ENCODE peak calls at places on chromosomes 5 and 9, in nine cellular contexts. F is upper lobe of left lung, Q is A549, J is Peyer's patch, G is kidney, W is right atrium auricular region, B is left ventricle myocardium inferior, K is psoas muscle, E is lower lobe of right lung. D is an unnamed sample.

GRCh38 chr9:19286634-19287188 is 56.2 kb downstream of the DENND4C start:
- DNase-seq in G (no peak), Q (peak), F (no peak), E (no peak), K (no peak), J (peak), W (no peak), B (no peak), D (peak)

GRCh38 chr5:149060325-149060724 is 2.5 kb downstream of the SH3TC2 start:
- DNase-seq in K (no peak), G (no peak), J (peak), F (no peak), Q (no peak), W (no peak), B (peak), E (no peak), D (peak)

GRCh38 chr5:82975396-82975795 is 101.8 kb downstream of the TMEM167A start:
- DNase-seq in Q (no peak), E (no peak), B (no peak), G (no peak), F (no peak), J (no peak), K (no peak), W (no peak), D (no peak)

GRCh38 chr9:129640871-129641750 is 840 bp downstream of the ASB6 start:
- DNase-seq in K (no peak), F (no peak), W (no peak), Q (no peak), B (no peak), J (no peak), G (peak), E (no peak), D (no peak)

GRCh38 chr5:5585751-5586341 is 163.4 kb downstream of the ICE1 start:
- DNase-seq in B (no peak), F (no peak), Q (no peak), K (no peak), J (no peak), E (no peak), G (no peak), W (no peak), D (no peak)

GRCh38 chr5:72472031-72472430 is 35.2 kb downstream of the ZNF366 start:
- DNase-seq in G (no peak), W (no peak), B (no peak), Q (no peak), F (no peak), K (no peak), J (no peak), E (no peak), D (no peak)

GRCh38 chr5:136295914-136296313 is 69.4 kb downstream of the TRPC7 start:
- DNase-seq in K (no peak), J (no peak), B (no peak), G (no peak), E (no peak), F (no peak), W (no peak), Q (no peak), D (no peak)

GRCh38 chr5:66876266-66876807 is 280.1 kb downstream of the MAST4 start:
- DNase-seq in F (no peak), K (no peak), J (no peak), B (no peak), E (no peak), W (no peak), Q (no peak), G (no peak), D (no peak)

GRCh38 chr9:126587187-126588185 is 26.2 kb upstream of the LMX1B start:
- DNase-seq in J (no peak), G (no peak), E (peak), B (peak), W (peak), Q (no peak), K (no peak), F (peak), D (no peak)

GRCh38 chr5:119323630-119324000 is 32.2 kb upstream of the TNFAIP8 start:
- DNase-seq in E (no peak), Q (no peak), G (no peak), F (no peak), B (no peak), J (no peak), K (no peak), W (no peak), D (no peak)

GRCh38 chr5:158522001-158522400 is 577.7 kb downstream of the EBF1 start:
- DNase-seq in K (no peak), E (no peak), W (no peak), Q (no peak), B (no peak), F (no peak), J (no peak), G (no peak), D (no peak)

GRCh38 chr5:72067682-72068470 is 39.4 kb upstream of the MAP1B start:
- DNase-seq in G (no peak), B (no peak), J (no peak), K (no peak), E (no peak), Q (peak), F (no peak), W (no peak), D (no peak)

GRCh38 chr5:55324815-55325418 is 17.1 kb downstream of the MTREX start:
- DNase-seq in G (no peak), B (no peak), Q (peak), K (no peak), J (no peak), E (no peak), W (no peak), F (no peak), D (no peak)

GRCh38 chr5:64682608-64683007 is 7.7 kb upstream of the SHISAL2B start:
- DNase-seq in F (no peak), E (no peak), G (no peak), Q (no peak), W (no peak), K (no peak), J (no peak), B (no peak), D (no peak)

GRCh38 chr5:140038373-140038957 is 4.6 kb downstream of the NRG2 start:
- DNase-seq in E (no peak), Q (no peak), G (no peak), J (no peak), W (no peak), F (no peak), B (no peak), K (no peak), D (no peak)

GRCh38 chr5:157602505-157602904 is 26.9 kb upstream of the ADAM19 start:
- DNase-seq in Q (no peak), G (no peak), W (no peak), K (no peak), E (no peak), B (no peak), F (no peak), J (peak), D (no peak)

GRCh38 chr9:4324513-4324912 is 24.6 kb upstream of the GLIS3 start:
- DNase-seq in E (no peak), K (no peak), Q (no peak), W (no peak), B (no peak), G (no peak), J (no peak), F (no peak), D (no peak)

GRCh38 chr5:115179959-115180709 is 10.4 kb upstream of the TRIM36 start:
- DNase-seq in Q (peak), B (no peak), W (no peak), J (peak), G (peak), F (peak), K (peak), E (no peak), D (peak)

GRCh38 chr9:21684831-21685362 is 117.5 kb upstream of the MTAP start:
- DNase-seq in F (no peak), K (no peak), B (no peak), E (no peak), G (no peak), W (no peak), J (no peak), Q (peak), D (no peak)

GRCh38 chr9:127548352-127548878 is 63.7 kb upstream of the STXBP1 start:
- DNase-seq in K (no peak), W (no peak), B (no peak), Q (no peak), F (no peak), J (no peak), G (no peak), E (no peak), D (no peak)

GRCh38 chr9:101601904-101602765 is 7.4 kb upstream of the PPP3R2 start:
- DNase-seq in F (no peak), W (no peak), B (no peak), G (no peak), Q (peak), E (no peak), K (no peak), J (peak), D (peak)

GRCh38 chr5:18745988-18746615 is 1111.8 kb downstream of the TAF11L14 start:
- DNase-seq in W (no peak), B (no peak), J (peak), Q (peak), E (no peak), F (no peak), K (no peak), G (no peak), D (peak)

GRCh38 chr5:139638090-139638735 is 9.9 kb upstream of the CXXC5 start:
- DNase-seq in E (peak), Q (no peak), B (peak), G (peak), K (peak), W (peak), F (peak), J (peak), D (peak)

GRCh38 chr5:174454464-174454863 is 269.9 kb upstream of the MSX2 start:
- DNase-seq in B (no peak), W (no peak), F (no peak), K (no peak), G (no peak), J (no peak), E (no peak), Q (no peak), D (no peak)

GRCh38 chr9:95075700-95076099 is 241.8 kb downstream of the FANCC start:
- DNase-seq in W (peak), J (no peak), F (no peak), Q (no peak), G (no peak), E (no peak), B (no peak), K (no peak), D (no peak)

GRCh38 chr9:24059651-24060050 is 233.6 kb upstream of the ELAVL2 start:
- DNase-seq in K (no peak), F (no peak), Q (no peak), G (no peak), J (no peak), W (no peak), E (no peak), B (no peak), D (no peak)

GRCh38 chr5:143605403-143606005 is 202.0 kb upstream of the NR3C1 start:
- DNase-seq in F (no peak), J (peak), E (no peak), K (no peak), B (no peak), W (no peak), Q (no peak), G (no peak), D (peak)

GRCh38 chr5:133980652-133981051 is 12.2 kb upstream of the C5orf15 start:
- DNase-seq in E (no peak), B (no peak), G (no peak), F (no peak), W (no peak), K (peak), J (no peak), Q (no peak), D (no peak)

GRCh38 chr5:137146402-137146889 is 352.7 kb downstream of the SPOCK1 start:
- DNase-seq in J (no peak), W (peak), G (no peak), E (no peak), K (peak), Q (peak), B (no peak), F (no peak), D (no peak)

GRCh38 chr9:129796029-129796910 is 6.7 kb upstream of the TOR1B start:
- DNase-seq in E (no peak), Q (no peak), J (no peak), K (no peak), W (no peak), F (no peak), G (no peak), B (no peak), D (no peak)

GRCh38 chr5:142110988-142111687 is 2.6 kb downstream of the NDFIP1 start:
- DNase-seq in Q (no peak), B (no peak), K (no peak), E (no peak), J (no peak), W (no peak), F (no peak), G (no peak), D (no peak)

GRCh38 chr9:70263421-70263820 is 4.6 kb downstream of the SMC5 start:
- DNase-seq in Q (no peak), J (no peak), B (no peak), W (no peak), K (no peak), E (no peak), F (no peak), G (no peak), D (no peak)

GRCh38 chr9:89975586-89975985 is 370.8 kb downstream of the GADD45G start:
- DNase-seq in G (no peak), B (no peak), F (no peak), Q (no peak), K (no peak), E (no peak), W (no peak), J (no peak), D (no peak)

GRCh38 chr5:174801798-174802197 is 77.4 kb downstream of the MSX2 start:
- DNase-seq in B (no peak), Q (no peak), J (no peak), K (no peak), F (no peak), G (no peak), W (no peak), E (no peak), D (no peak)

GRCh38 chr9:93130861-93131481 is 3.1 kb downstream of the NINJ1 start:
- DNase-seq in B (peak), F (peak), K (peak), G (no peak), Q (no peak), W (no peak), J (no peak), E (no peak), D (no peak)

GRCh38 chr5:149367972-149368645 is 10.3 kb downstream of the PCYOX1L start:
- DNase-seq in W (no peak), Q (no peak), J (no peak), B (no peak), E (no peak), K (no peak), G (no peak), F (no peak), D (no peak)

GRCh38 chr9:35267716-35268115 is 105.9 kb downstream of the UNC13B start:
- DNase-seq in J (no peak), G (no peak), K (no peak), B (no peak), Q (no peak), W (no peak), E (no peak), F (no peak), D (no peak)

GRCh38 chr5:139667001-139667729 is 19.0 kb downstream of the CXXC5 start:
- DNase-seq in Q (no peak), F (no peak), J (no peak), G (no peak), K (no peak), B (no peak), W (no peak), E (no peak), D (no peak)

DNA sequence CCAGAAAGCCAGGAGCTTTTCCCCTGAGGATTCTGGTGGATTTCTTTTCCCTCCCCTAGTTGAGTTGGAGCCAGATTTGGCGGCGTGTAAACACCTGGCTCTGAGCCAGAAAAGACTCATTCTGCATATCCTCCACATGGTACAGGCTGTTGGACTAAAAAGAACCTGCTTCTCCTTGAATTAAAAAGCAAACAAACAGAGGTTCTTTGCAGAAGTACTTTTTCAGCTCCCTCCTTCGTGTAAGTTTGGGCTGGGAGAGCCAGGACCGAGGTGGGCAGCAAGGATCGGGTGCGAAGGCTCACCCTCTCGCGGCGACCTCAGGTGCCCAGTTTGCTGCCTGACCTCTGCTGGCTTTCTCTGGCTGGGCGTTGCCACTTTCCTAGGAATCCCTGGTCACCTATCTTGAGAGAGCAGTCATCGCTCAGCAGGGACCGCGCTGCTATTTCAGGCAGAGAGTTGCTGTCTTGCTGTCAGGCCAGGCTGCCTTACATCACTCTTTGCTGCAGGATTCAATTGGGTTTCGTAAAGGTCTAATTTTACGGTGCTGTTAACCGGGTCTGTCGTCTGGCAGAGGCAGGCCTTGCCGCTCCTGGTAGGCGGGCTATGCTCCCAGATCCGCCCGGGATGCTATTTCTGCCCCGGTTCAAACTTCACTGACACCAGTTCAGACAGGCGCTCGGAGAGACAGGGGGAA is 3.2 kb downstream of the PAPPA start:
- DNase-seq in K (peak), W (peak), Q (peak), B (peak), F (peak), J (peak), E (no peak), G (peak), D (peak)
- H3K27ac ChIP-seq in K (peak), W (peak), Q (peak), B (peak), F (peak), J (peak), E (peak), G (peak), D (peak)

GRCh38 chr5:145903113-145903512 is 30.3 kb upstream of the GRXCR2 start:
- DNase-seq in Q (peak), K (no peak), W (no peak), B (no peak), G (no peak), J (no peak), F (no peak), E (no peak), D (no peak)
- TF ChIP-seq CTCF in Q (no peak), K (no peak), W (peak), B (no peak), G (peak), J (peak), F (no peak), E (no peak), D (peak)

DNA sequence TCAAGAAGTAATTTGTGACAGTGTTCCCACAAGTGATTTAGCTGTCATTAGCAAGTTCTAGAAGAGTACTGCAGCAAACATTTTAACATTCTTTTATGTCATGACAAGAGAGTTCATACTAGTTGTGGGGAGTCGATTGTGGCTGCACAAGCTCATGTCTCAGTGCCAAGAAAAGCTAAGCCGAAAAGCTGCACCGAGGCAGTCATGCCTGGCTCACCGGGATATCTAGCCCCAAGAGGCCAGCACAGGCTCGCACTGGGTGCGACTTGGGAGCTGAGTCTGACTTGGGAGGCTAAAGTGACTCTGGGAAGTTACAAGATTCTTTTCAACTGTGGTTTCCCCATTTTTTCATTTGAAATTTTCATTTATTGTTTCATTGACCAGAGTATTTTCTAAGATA is 18.6 kb downstream of the CAST start:
- DNase-seq in B (no peak), G (peak), Q (no peak), E (no peak), W (no peak), J (no peak), F (peak), K (no peak), D (no peak)
- H3K27ac ChIP-seq in B (no peak), G (no peak), Q (no peak), E (no peak), W (peak), J (no peak), F (no peak), K (no peak), D (no peak)

DNA sequence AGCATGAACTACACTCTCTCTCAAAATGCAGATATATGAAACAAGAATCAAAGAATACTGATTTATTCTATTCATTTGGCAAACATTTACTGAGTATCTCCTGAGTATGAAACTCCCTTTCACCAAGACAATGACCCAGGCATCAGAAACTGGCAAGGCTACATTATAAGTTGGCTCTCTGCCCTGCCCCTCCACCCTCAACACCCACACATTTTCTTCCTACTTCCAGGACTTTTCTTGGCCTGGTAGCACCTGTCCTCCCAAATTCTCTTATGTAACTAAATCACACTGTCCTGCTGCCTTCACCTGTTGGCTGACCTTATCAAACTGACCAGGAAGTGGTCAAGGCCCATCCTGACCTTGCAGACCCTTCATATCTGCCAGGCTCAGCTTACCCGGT is 3.5 kb downstream of the RASEF start:
- DNase-seq in K (no peak), J (no peak), F (no peak), W (no peak), G (no peak), B (no peak), E (no peak), Q (no peak), D (peak)
- TF ChIP-seq CTCF in K (no peak), J (no peak), F (no peak), W (no peak), G (no peak), B (no peak), E (no peak), Q (no peak), D (no peak)

D was measured in colonic mucosa.